ENCODE peak calls at places on chromosomes 2 and 18, in six cellular contexts. B is mesothelial cell of epicardium, O is testis, Y is right atrium auricular region, S is mucosa of descending colon, F is nephron progenitor cell. L is an unnamed sample.
A peak's percentile ranks its signal among the peaks of the same experiment; 100 is the strongest.

GRCh38 chr18:52060612-52061259 is 279.3 kb upstream of the DCC start:
- DNase-seq in B (no peak), O (no peak), Y (no peak), S (no peak), F (no peak), L (no peak)

GRCh38 chr2:157439792-157440186 is 4.1 kb downstream of the CYTIP start:
- DNase-seq in B (no peak), O (no peak), Y (no peak), S (peak; percentile 52), F (no peak), L (no peak)

GRCh38 chr2:72367530-72368225 is 220.0 kb upstream of the CYP26B1 start:
- DNase-seq in B (no peak), O (peak; percentile 60), Y (peak; percentile 66), S (peak; percentile 15), F (no peak), L (peak; percentile 83)

GRCh38 chr18:31551883-31552282 is 39.8 kb upstream of the TTR start:
- DNase-seq in B (no peak), O (no peak), Y (no peak), S (no peak), F (no peak), L (no peak)

GRCh38 chr2:201084863-201085262 is 13.1 kb downstream of the NDUFB3 start:
- DNase-seq in B (no peak), O (no peak), Y (no peak), S (no peak), F (no peak), L (no peak)

GRCh38 chr2:55862673-55863390 is 60.8 kb downstream of the EFEMP1 start:
- DNase-seq in B (no peak), O (no peak), Y (peak; percentile 85), S (no peak), F (no peak), L (peak; percentile 88)

GRCh38 chr2:175976758-175977157 is 25.3 kb downstream of the LNPK start:
- DNase-seq in B (no peak), O (no peak), Y (no peak), S (no peak), F (no peak), L (no peak)

GRCh38 chr2:201507725-201508124 is 56.2 kb downstream of the STRADB start:
- DNase-seq in B (no peak), O (no peak), Y (no peak), S (no peak), F (no peak), L (no peak)

GRCh38 chr2:189350515-189351209 is 90.6 kb upstream of the WDR75 start:
- DNase-seq in B (no peak), O (peak; percentile 69), Y (peak; percentile 72), S (peak; percentile 21), F (no peak), L (no peak)

DNA sequence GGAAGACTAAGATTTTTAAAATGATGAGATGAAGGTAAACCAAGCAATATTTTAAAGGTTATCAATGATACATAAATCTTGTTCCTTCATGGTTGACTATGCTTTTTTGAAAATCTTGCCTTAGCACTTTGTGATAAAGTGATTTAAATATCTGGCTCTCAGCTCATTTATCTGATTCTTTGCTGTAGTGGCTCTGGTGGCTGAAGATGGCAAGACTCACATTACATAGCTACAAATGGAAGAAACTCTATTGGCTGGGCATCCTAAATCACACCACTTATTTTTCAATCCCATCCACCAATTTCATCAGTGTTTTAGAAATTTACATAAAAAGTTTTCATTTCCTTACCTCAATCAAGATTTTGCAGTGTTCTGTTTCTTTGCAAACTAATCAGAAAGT is 16.6 kb upstream of the APCDD1 start:
- DNase-seq in B (no peak), O (no peak), Y (no peak), S (no peak), F (no peak), L (no peak)
- TF ChIP-seq CTCF in B (peak; percentile 30), O (no peak), Y (no peak), S (no peak), F (peak; percentile 46), L (no peak)

DNA sequence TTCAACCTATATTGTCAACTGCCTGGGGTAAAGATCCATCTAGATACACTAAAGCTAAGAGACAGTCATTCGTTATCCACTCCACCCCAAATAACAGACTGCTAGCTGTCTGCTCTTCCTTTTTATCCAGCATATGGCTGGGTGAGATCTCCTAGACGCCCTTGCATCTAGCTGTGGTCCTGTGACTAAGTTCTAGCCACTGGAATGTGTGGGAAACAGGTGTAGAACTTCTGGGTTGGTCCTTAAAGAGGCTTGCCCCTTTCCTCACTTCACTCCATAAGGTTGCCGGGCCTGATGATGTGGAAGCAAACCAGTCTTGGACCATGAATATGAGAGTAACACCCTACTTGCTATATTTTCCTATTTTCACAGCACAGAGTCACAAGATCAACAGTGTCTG is 3.2 kb downstream of the COA5 start:
- DNase-seq in B (no peak), O (no peak), Y (no peak), S (no peak), F (no peak), L (no peak)
- TF ChIP-seq CTCF in B (no peak), O (no peak), Y (no peak), S (no peak), F (no peak), L (no peak)

DNA sequence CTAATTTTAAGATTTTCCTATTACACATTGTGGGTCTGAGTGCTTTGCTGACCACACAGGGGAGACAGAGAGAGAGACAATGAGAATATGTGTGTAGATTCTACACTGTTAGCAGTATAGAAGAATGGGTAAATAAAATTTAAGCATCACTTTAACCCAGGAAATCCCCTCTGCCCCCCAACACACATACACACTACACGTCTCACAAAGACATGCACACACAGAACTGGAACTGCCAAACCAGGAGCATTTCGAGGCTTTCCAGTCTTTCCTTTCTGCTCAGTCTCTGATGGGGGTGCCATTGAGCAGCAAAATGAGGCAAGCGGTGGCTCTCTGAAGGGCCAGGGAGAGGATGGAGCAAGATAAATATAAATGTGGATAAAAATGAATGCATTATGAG is 2.5 kb downstream of the MERTK start:
- DNase-seq in B (no peak), O (peak; percentile 55), Y (no peak), S (peak; percentile 52), F (no peak), L (no peak)
- TF ChIP-seq CTCF in B (no peak), O (no peak), Y (peak; percentile 62), S (peak; percentile 16), F (peak; percentile 17), L (peak; percentile 54)

DNA sequence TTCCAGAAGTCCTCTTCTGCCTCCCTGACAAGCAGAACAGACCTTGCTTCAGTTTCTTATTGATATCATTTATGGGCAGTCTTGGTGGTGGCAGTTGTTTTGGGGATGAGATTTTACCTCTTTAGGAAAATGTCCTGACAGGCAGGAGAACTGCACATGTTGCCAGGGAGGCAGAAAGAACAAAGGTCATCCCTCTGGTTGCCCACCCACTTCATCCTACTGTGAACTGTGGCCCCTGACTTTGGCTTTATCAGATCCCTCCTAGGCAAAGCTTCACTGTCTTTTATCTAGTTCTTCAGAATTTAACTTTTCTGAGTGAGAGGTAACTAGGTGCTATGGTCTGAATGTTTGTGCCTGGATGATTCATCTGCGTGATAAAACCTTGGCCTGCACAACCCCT is 2071.3 kb upstream of the CELF4 start:
- DNase-seq in B (no peak), O (no peak), Y (no peak), S (no peak), F (no peak), L (no peak)
- TF ChIP-seq CTCF in B (no peak), O (no peak), Y (no peak), S (no peak), F (no peak), L (no peak)

DNA sequence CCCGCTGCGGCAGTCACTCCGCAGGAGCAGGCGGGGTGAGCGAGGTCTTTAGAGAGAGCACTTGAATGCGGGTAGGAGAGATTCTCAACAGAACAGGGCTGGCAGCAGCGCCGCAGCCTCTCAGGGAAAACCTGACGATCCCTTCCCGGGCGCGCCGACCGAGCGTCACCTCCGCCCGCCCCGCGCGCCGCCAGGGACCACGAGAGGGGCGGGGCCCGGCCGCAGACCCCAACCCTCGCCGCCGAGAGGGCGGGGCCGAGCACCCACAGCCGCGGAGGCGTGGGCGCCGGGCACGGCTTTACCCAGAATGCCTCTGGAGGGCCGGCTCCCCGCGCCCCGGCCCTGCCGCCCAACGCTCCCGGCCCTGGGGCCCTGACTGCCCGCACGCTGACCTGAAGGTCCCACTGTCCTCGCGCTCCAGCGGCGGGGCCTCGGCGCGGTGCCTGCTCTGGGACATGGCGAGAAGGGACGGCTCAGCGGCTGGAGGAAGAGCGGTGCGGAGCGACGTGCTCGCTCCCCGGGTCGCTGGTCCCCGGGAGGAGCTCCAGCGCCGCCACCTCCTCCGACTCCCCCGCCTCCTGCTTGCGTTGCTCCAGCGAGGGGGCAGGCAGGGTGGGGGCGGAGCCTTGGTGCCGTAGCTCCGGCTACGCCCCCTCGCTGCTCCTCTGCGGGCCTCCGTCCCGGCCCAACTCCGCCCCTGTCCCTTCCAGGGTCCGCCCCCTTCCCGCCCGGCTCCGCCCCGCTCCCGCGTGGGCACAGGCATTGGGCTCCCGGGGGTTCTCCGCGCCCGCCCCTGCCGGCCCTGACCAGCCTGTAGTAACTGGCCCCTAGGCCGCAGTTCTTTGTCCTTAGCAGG is at the start of the genes PJVK and PRKRA:
- DNase-seq in B (peak; percentile 98), O (peak; percentile 98), Y (peak; percentile 96), S (peak; percentile 98), F (peak; percentile 99), L (peak; percentile 95)
- TF ChIP-seq CTCF in B (no peak), O (no peak), Y (peak; percentile 42), S (peak; percentile 14), F (no peak), L (no peak)